ENCODE peak calls at places on chromosome 1, in five cellular contexts. M, Y, K, T and H are unnamed samples.

GRCh38 chr1:88877382-88877825 is 14.0 kb downstream of the GTF2B start:
- DNase-seq in M (no peak), Y (peak; percentile 52), K (peak; percentile 56), T (peak; percentile 61), H (peak; percentile 66)

GRCh38 chr1:117628343-117628742 is 22.5 kb downstream of the TENT5C start:
- DNase-seq in M (no peak), Y (no peak), K (no peak), T (no peak), H (no peak)

GRCh38 chr1:166184897-166185296 is 18.1 kb upstream of the FAM78B start:
- DNase-seq in M (no peak), Y (no peak), K (peak; percentile 82), T (peak; percentile 18), H (peak; percentile 25)

GRCh38 chr1:23065385-23065784 is 46.1 kb downstream of the KDM1A start:
- DNase-seq in M (no peak), Y (no peak), K (no peak), T (no peak), H (no peak)

GRCh38 chr1:27394282-27394658 is 1.8 kb downstream of the GPR3 start:
- DNase-seq in M (no peak), Y (no peak), K (no peak), T (no peak), H (no peak)

GRCh38 chr1:236395780-236396664 is 1.9 kb downstream of the EDARADD start:
- DNase-seq in M (no peak), Y (no peak), K (no peak), T (no peak), H (no peak)

GRCh38 chr1:43802356-43802755 is 95.0 kb downstream of the ST3GAL3 start:
- DNase-seq in M (no peak), Y (no peak), K (no peak), T (no peak), H (no peak)

GRCh38 chr1:36589006-36589405 is 106.3 kb upstream of the CSF3R start:
- DNase-seq in M (no peak), Y (no peak), K (no peak), T (no peak), H (no peak)

GRCh38 chr1:203661572-203661971 is 34.9 kb downstream of the ATP2B4 start:
- DNase-seq in M (no peak), Y (no peak), K (no peak), T (no peak), H (no peak)

GRCh38 chr1:235304549-235305451 is 23.2 kb downstream of the ARID4B start:
- DNase-seq in M (peak; percentile 33), Y (no peak), K (no peak), T (no peak), H (no peak)

GRCh38 chr1:175449306-175449705 is 256.7 kb upstream of the KIAA0040 start:
- DNase-seq in M (no peak), Y (no peak), K (no peak), T (no peak), H (no peak)

GRCh38 chr1:55362558-55362957 is 147.4 kb upstream of the USP24 start:
- DNase-seq in M (no peak), Y (no peak), K (peak; percentile 73), T (peak; percentile 87), H (peak; percentile 29)

GRCh38 chr1:38929476-38929875 is 12.2 kb downstream of the RHBDL2 start:
- DNase-seq in M (no peak), Y (no peak), K (no peak), T (no peak), H (no peak)

GRCh38 chr1:224621813-224622682 is 5.9 kb downstream of the CNIH3 start:
- DNase-seq in M (no peak), Y (peak; percentile 52), K (no peak), T (no peak), H (no peak)

GRCh38 chr1:31745071-31745897 is 18.9 kb downstream of the ADGRB2 start:
- DNase-seq in M (peak; percentile 63), Y (no peak), K (peak; percentile 65), T (peak; percentile 54), H (no peak)

GRCh38 chr1:231724876-231725647 is 98.5 kb downstream of the DISC1 start:
- DNase-seq in M (peak; percentile 21), Y (no peak), K (peak; percentile 47), T (peak; percentile 71), H (peak; percentile 21)

GRCh38 chr1:2799811-2800663 is 1.5 kb downstream of the TTC34 start:
- DNase-seq in M (no peak), Y (no peak), K (no peak), T (no peak), H (no peak)